ENCODE peak calls at places on chromosomes 3 and 15, in eight cellular contexts. Y, B, X, D, N, C, G and M are unnamed samples.

GRCh38 chr15:45550436-45550835 is 27.9 kb upstream of the SLC30A4 start:
- DNase-seq in Y (no peak), B (no peak), X (peak), D (no peak), N (no peak), C (no peak), G (no peak), M (no peak)

GRCh38 chr3:190038050-190038631 is 82.6 kb downstream of the P3H2 start:
- DNase-seq in Y (peak), B (peak), X (peak), D (no peak), N (no peak), C (no peak), G (peak), M (no peak)

GRCh38 chr3:129493206-129493605 is 35.2 kb upstream of the RHO start:
- DNase-seq in Y (no peak), B (no peak), X (no peak), D (no peak), N (no peak), C (no peak), G (no peak), M (no peak)

GRCh38 chr15:25372298-25372697 is 66.5 kb downstream of the UBE3A start:
- DNase-seq in Y (no peak), B (no peak), X (peak), D (no peak), N (no peak), C (no peak), G (no peak), M (no peak)

GRCh38 chr3:174495928-174496327 is 363.2 kb upstream of the NAALADL2 start:
- DNase-seq in Y (peak), B (no peak), X (peak), D (no peak), N (no peak), C (no peak), G (no peak), M (no peak)

GRCh38 chr15:66721501-66721937 is 19.5 kb downstream of the SMAD6 start:
- DNase-seq in Y (no peak), B (no peak), X (peak), D (no peak), N (no peak), C (no peak), G (no peak), M (no peak)

GRCh38 chr3:12139111-12139511 is 19.6 kb downstream of the TIMP4 start:
- DNase-seq in Y (peak), B (no peak), X (peak), D (no peak), N (no peak), C (peak), G (peak), M (no peak)

GRCh38 chr3:30081904-30082303 is 524.5 kb upstream of the TGFBR2 start:
- DNase-seq in Y (no peak), B (no peak), X (no peak), D (no peak), N (no peak), C (no peak), G (no peak), M (no peak)

GRCh38 chr3:27507515-27508266 is 23.5 kb upstream of the SLC4A7 start:
- DNase-seq in Y (no peak), B (no peak), X (peak), D (no peak), N (no peak), C (peak), G (no peak), M (no peak)

GRCh38 chr3:22792533-22792932 is 410.6 kb upstream of the UBE2E2 start:
- DNase-seq in Y (no peak), B (no peak), X (no peak), D (no peak), N (no peak), C (no peak), G (no peak), M (no peak)

GRCh38 chr15:49619226-49619625 is 1.4 kb downstream of the FAM227B start:
- DNase-seq in Y (no peak), B (no peak), X (no peak), D (no peak), N (no peak), C (no peak), G (no peak), M (no peak)

GRCh38 chr15:20357139-20358065 is 184.2 kb downstream of the GOLGA6L6 start:
- DNase-seq in Y (no peak), B (peak), X (no peak), D (no peak), N (peak), C (no peak), G (no peak), M (no peak)

GRCh38 chr3:81666502-81667121 is 94.8 kb downstream of the GBE1 start:
- DNase-seq in Y (peak), B (no peak), X (peak), D (peak), N (no peak), C (peak), G (no peak), M (no peak)

GRCh38 chr3:62376906-62377865 is 3.8 kb upstream of the FEZF2 start:
- DNase-seq in Y (no peak), B (no peak), X (no peak), D (no peak), N (no peak), C (no peak), G (peak), M (no peak)
- H3K4me3 ChIP-seq in Y (no peak), B (no peak), X (no peak), D (no peak), N (no peak), C (no peak), G (no peak), M (no peak)

DNA sequence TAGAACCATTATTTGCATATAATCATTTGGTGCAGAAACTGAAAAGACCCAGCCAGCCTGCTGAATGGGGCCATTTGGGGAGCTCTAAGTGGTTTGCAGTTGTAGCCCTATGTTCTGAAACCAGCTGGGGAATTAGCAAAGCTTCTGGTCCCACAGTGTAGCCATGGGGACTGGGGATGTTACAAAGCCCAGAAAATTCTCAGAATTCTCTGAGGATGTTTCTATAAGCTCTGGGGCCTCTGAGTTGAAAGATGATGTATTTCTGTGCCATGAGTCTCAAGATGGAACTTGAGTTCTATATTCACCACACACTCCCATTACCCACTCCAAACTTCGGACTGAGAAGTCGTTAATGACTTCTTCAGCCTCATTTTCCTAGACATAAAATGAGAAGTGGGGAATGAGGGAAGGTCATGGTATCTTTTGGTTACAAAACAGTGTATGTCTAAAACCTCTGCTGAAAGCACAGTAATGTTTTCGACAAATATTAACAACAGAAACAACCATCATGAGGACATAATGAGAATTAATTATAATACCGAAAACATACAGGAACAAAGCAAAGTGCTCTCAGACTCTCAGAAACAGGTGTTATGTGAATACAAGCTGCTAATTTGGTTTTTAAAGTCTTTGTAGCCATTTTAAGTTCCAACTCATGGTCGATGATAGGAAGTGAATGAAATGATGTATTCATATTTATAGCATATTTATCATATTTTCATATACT is 89.4 kb downstream of the RFTN1 start:
- DNase-seq in Y (no peak), B (no peak), X (no peak), D (no peak), N (no peak), C (peak), G (no peak), M (no peak)
- H3K27ac ChIP-seq in Y (no peak), B (no peak), X (no peak), D (no peak), N (no peak), C (peak), G (no peak), M (no peak)

GRCh38 chr15:77568014-77568959 is 64.4 kb downstream of the LINGO1 start:
- DNase-seq in Y (no peak), B (no peak), X (no peak), D (no peak), N (no peak), C (peak), G (no peak), M (no peak)
- H3K4me3 ChIP-seq in Y (no peak), B (peak), X (no peak), D (no peak), N (peak), C (no peak), G (no peak), M (no peak)

GRCh38 chr3:127001486-127002194 is 18.7 kb downstream of the PLXNA1 start:
- DNase-seq in Y (no peak), B (peak), X (no peak), D (no peak), N (no peak), C (no peak), G (no peak), M (no peak)
- H3K27ac ChIP-seq in Y (peak), B (peak), X (peak), D (no peak), N (peak), C (no peak), G (peak), M (peak)

DNA sequence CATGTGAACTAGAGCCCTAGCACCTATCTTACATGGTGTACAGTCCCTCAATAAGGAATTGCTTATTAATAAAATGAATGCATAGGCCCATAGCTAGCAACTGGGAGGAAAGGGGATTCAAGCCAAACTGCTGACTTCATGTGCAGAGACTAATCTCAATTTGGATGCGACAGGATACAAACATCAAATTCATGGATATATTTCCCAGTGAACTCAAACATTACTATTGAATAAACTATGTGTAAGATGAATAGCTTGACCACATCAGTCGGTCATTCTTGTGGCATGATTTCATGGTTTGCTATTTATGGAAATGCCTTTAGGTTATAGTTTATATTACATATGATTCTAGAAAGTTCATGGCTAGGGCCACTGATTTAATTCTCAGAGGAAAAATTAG is 268.6 kb upstream of the SLITRK3 start:
- DNase-seq in Y (peak), B (no peak), X (peak), D (no peak), N (no peak), C (no peak), G (no peak), M (no peak)
- H3K4me3 ChIP-seq in Y (no peak), B (no peak), X (no peak), D (no peak), N (no peak), C (no peak), G (no peak), M (no peak)